ENCODE peak calls at places on chromosomes 4 and X, in six cellular contexts. T, R, N, U, W and A are unnamed samples.

GRCh38 chrX:107823456-107823855 is 2.2 kb upstream of the MID2 start:
- DNase-seq in U (no peak), R (no peak), T (no peak), W (no peak), N (no peak), A (no peak)

GRCh38 chr4:177509346-177509745 is 67.1 kb upstream of the AGA start:
- DNase-seq in N (no peak), W (no peak), R (no peak), T (no peak), U (no peak), A (no peak)

GRCh38 chr4:140344111-140344510 is 29.3 kb upstream of the SCOC start:
- DNase-seq in N (no peak), R (no peak), T (no peak), U (no peak), W (no peak), A (no peak)

GRCh38 chr4:127782025-127782274 is 172 bp upstream of the HSPA4L start:
- DNase-seq in R (peak), U (peak), T (peak), N (peak), W (peak), A (peak)

GRCh38 chr4:5988086-5988845 is 30.0 kb downstream of the C4orf50 start:
- DNase-seq in T (no peak), W (no peak), R (no peak), U (no peak), N (no peak), A (no peak)

GRCh38 chrX:16457239-16457638 is 192.7 kb upstream of the S100G start:
- DNase-seq in T (no peak), R (no peak), N (no peak), U (no peak), W (no peak), A (no peak)

GRCh38 chr4:24664956-24665355 is 80.6 kb upstream of the DHX15 start:
- DNase-seq in R (no peak), T (no peak), U (no peak), W (no peak), N (no peak), A (no peak)

GRCh38 chr4:41305486-41305885 is 48.8 kb downstream of the UCHL1 start:
- DNase-seq in R (no peak), T (no peak), N (no peak), W (no peak), U (no peak), A (no peak)

GRCh38 chr4:110611968-110612447 is 10.9 kb downstream of the PITX2 start:
- DNase-seq in U (no peak), N (no peak), R (no peak), W (no peak), T (no peak), A (no peak)

GRCh38 chr4:3217771-3218170 is 31.2 kb upstream of the MSANTD1 start:
- DNase-seq in W (no peak), U (no peak), R (no peak), T (no peak), N (no peak), A (no peak)

GRCh38 chr4:79498282-79498681 is 90.3 kb upstream of the GK2 start:
- DNase-seq in W (no peak), N (no peak), U (no peak), R (no peak), T (no peak), A (no peak)

GRCh38 chr4:3707423-3708102 is 58.6 kb upstream of the ADRA2C start:
- DNase-seq in R (no peak), U (peak), N (no peak), T (no peak), W (no peak), A (peak)

GRCh38 chr4:25131925-25132324 is 28.3 kb downstream of the SEPSECS start:
- DNase-seq in U (no peak), W (no peak), T (no peak), R (no peak), N (no peak), A (no peak)

GRCh38 chr4:151901631-151902030 is 140.8 kb upstream of the GATB start:
- DNase-seq in T (no peak), R (no peak), W (no peak), U (no peak), N (no peak), A (no peak)

GRCh38 chr4:151895671-151896070 is 134.9 kb upstream of the GATB start:
- DNase-seq in N (no peak), U (no peak), R (no peak), T (no peak), W (no peak), A (no peak)

GRCh38 chr4:151894246-151894645 is 133.4 kb upstream of the GATB start:
- DNase-seq in W (no peak), R (no peak), T (no peak), U (no peak), N (no peak), A (no peak)

DNA sequence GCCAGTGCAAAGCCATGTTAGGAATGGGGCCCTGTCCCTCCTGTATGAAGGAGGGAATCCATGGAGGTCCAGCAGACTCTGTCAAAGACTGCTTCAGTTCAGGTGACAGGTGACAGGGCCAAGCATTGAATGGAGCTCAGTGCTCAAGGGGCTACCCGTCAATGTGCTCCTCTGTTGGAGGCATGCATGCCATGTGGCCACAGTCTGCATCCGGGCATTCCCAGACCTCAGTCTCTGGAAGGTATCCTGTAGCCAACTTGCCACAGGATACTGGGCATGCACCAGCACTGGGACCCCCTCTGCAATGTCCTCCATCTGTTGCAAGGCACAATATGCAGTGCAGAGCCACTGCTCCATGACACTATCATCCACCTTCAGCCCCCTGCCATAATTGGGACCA is 136.1 kb upstream of the GATB start:
- DNase-seq in W (no peak), N (no peak), R (no peak), T (no peak), U (no peak), A (no peak)
- TF ChIP-seq CTCF in W (no peak), N (no peak), R (no peak), T (no peak), U (no peak), A (no peak)

DNA sequence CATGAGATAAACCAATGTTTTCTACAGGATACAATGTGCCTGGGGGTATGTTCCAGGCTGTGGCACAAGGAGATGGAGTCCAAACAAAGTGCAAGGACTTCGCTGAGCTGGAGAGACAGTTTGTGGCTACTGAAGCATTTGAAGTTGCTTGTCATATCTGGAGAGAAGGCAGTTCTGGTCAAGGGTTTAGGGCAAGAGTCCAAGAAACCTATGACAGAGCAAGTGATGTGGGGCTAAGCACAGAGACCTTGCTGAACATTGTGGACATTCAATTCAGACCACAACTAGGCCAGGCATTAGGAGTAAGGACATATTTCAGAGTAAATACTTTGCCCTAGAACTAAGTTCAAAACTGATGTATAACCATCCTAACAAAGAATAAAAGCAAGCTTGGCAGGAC is 34.8 kb downstream of the MAGED4B start:
- DNase-seq in R (no peak), N (no peak), W (no peak), U (no peak), T (no peak), A (no peak)
- TF ChIP-seq CTCF in R (no peak), N (no peak), W (no peak), U (no peak), T (no peak), A (no peak)

DNA sequence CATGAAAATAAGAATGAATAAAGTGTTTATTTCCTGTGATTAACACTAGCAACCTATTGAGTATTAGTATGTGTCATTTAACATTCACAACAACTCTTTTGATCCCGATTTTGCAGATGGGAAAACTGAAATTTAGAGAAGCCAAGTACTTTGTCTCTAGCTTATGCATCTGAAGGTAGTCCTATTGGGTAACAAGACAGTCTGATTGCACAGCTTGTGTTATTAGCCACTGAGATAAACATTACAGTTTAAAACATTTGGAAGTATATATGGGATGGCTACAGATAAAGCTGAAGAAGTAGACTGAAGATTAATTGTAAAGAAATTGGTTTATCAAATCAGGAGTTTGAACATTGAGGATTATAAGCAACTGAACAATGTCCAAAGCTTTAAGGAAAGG is 99.6 kb upstream of the PDE5A start:
- DNase-seq in N (no peak), R (no peak), U (no peak), W (no peak), T (no peak), A (no peak)
- TF ChIP-seq CTCF in N (no peak), R (no peak), U (no peak), W (no peak), T (no peak), A (no peak)

DNA sequence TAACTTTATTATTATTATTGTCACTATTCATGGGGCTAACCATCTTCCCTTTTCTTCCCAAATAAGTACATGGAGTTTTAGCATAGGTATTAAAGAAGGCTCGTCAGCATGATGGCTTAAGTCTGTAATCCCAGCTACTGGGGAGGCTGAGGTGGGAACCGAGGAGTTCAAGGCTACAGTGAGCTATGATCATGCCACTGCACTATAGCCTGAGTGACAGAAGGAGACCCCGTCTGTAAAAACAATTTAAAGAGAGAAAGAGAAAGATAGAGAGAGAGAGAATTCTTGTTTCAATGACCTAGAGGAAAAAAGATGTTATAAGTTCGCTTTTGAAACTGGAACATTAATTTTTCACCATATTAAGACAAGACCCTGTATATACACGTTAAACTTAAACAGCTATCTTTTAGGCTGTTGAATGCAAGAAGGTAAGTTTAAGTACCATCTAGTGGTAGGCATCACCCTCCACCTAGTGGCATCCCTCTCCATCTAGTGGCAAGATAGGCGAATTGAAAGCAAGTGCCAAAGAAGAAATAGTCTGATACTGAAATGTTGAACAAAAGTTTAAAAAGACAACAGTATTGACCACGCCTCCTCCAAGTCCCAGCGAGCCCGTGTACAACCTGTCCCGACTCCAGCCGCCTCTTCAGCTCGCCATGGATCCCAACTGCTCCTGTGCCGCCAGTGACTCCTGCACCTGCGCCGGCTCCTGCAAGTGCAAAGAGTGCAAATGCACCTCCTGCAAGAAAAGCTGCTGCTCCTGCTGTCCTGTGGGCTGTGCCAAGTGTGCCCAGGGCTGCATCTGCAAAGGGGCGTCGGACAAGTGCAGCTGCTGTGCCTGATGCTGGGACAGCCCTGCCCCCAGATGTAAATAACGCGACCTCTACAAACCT is 26.0 kb upstream of the YTHDC1 start:
- DNase-seq in W (peak), N (peak), R (peak), U (peak), T (peak), A (no peak)
- TF ChIP-seq CTCF in W (peak), N (peak), R (peak), U (peak), T (peak), A (peak)

GRCh38 chr4:48546336-48546735 is 56.3 kb downstream of the ZAR1 start:
- DNase-seq in R (no peak), W (peak), N (peak), T (no peak), U (no peak), A (no peak)
- TF ChIP-seq CTCF in R (peak), W (peak), N (peak), T (peak), U (no peak), A (peak)

GRCh38 chr4:181261279-181261678 is 981.9 kb upstream of the TENM3 start:
- DNase-seq in R (no peak), W (no peak), T (no peak), U (no peak), N (no peak), A (no peak)
- TF ChIP-seq CTCF in R (peak), W (no peak), T (no peak), U (no peak), N (peak), A (no peak)